ENCODE peak calls at places on chromosomes 1 and 21, in four cellular contexts. P is HCT116, Z is SK-N-SH, M is K562. U is an unnamed sample.

GRCh38 chr1:161199506-161200119 is 759 bp upstream of the ADAMTS4 start:
- DNase-seq in P (no peak), Z (no peak), M (no peak), U (peak)

GRCh38 chr1:236673284-236673919 is 12.9 kb upstream of the ACTN2 start:
- DNase-seq in P (no peak), Z (no peak), M (no peak), U (no peak)

GRCh38 chr1:154521695-154522094 is 19.5 kb upstream of the SHE start:
- DNase-seq in P (no peak), Z (no peak), M (no peak), U (no peak)

GRCh38 chr1:99638853-99639252 is 7.1 kb upstream of the PALMD start:
- DNase-seq in P (no peak), Z (no peak), M (no peak), U (no peak)

GRCh38 chr1:25677193-25677773 is 60.7 kb downstream of the MAN1C1 start:
- DNase-seq in P (no peak), Z (no peak), M (no peak), U (no peak)

GRCh38 chr1:64343105-64343960 is 126.6 kb upstream of the CACHD1 start:
- DNase-seq in P (peak), Z (peak), M (no peak), U (peak)

GRCh38 chr21:42409366-42409765 is 5.7 kb downstream of the UBASH3A start:
- DNase-seq in P (no peak), Z (no peak), M (no peak), U (no peak)

GRCh38 chr1:218299416-218299815 is 14.3 kb downstream of the RRP15 start:
- DNase-seq in P (peak), Z (no peak), M (peak), U (no peak)

GRCh38 chr21:14602418-14602987 is 56.4 kb upstream of the SAMSN1 start:
- DNase-seq in P (no peak), Z (no peak), M (peak), U (no peak)

GRCh38 chr1:24904731-24905354 is 25.2 kb downstream of the RUNX3 start:
- DNase-seq in P (no peak), Z (no peak), M (no peak), U (no peak)

GRCh38 chr21:36055551-36055950 is 4.8 kb downstream of the SETD4 start:
- DNase-seq in P (no peak), Z (no peak), M (no peak), U (no peak)

GRCh38 chr1:222286039-222286438 is 261.9 kb downstream of the HHIPL2 start:
- DNase-seq in P (no peak), Z (no peak), M (no peak), U (no peak)

GRCh38 chr1:154407866-154408777 is 3.0 kb downstream of the IL6R start:
- DNase-seq in P (no peak), Z (no peak), M (no peak), U (peak)

GRCh38 chr21:37509802-37510393 is 143.3 kb downstream of the DYRK1A start:
- DNase-seq in P (no peak), Z (peak), M (peak), U (no peak)

GRCh38 chr1:206685749-206686485 is 1.2 kb downstream of the MAPKAPK2 start:
- DNase-seq in P (peak), Z (peak), M (peak), U (peak)
- TF ChIP-seq JUND in P (no peak), Z (no peak), M (peak), U (no peak)

DNA sequence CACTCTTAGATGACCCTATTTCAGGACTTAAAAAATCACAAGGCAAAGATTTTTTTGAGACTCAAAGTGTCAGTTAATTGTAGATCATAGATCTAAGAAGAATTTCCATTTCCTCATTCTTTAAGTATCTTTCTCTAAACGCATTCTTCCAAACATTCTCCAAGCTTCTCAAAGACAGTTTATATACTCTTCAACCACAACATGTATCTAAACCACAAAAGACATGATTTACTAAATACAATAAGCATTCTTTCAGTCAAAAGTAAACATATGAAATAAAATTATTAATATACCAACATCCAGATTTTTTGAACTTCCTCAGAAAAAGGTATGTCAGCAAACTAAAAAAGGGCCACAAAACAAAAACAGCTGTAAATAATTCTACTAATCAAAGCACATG is 24.4 kb downstream of the RC3H1 start:
- DNase-seq in P (no peak), Z (no peak), M (no peak), U (no peak)
- TF ChIP-seq JUND in P (no peak), Z (no peak), M (no peak), U (no peak)

GRCh38 chr1:174875306-174875705 is 124.4 kb upstream of the CACYBP start:
- DNase-seq in P (no peak), Z (no peak), M (peak), U (peak)
- TF ChIP-seq JUND in P (peak), Z (no peak), M (no peak), U (no peak)

GRCh38 chr1:79517425-79518219 is 511.1 kb upstream of the ADGRL4 start:
- DNase-seq in P (no peak), Z (no peak), M (no peak), U (peak)
- TF ChIP-seq JUND in P (no peak), Z (no peak), M (no peak), U (peak)

DNA sequence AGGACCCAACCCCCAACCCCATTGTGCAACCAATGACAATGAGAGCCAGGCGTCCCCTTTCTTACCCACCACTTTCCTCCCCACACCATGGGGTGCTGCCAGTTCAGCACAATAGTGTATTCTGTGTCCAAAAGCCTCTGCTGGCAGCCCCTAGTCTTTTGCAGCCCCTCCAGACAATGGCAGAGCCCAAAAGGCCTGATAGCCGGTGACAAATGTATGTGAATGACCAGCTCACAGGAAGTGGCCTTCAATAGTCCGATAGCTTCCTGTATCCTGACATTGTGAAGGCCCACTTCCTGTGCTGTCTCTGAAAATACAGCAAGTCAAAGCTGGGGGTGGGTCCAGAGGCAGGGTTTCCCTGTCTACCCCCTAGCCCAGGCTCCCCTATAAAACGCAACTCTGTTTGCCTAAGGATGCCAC is 16.6 kb downstream of the SMIM12 start:
- DNase-seq in P (no peak), Z (no peak), M (peak), U (no peak)
- TF ChIP-seq JUND in P (no peak), Z (no peak), M (no peak), U (no peak)

GRCh38 chr1:233944596-233944995 is 40.1 kb downstream of the SLC35F3 start:
- DNase-seq in P (no peak), Z (no peak), M (no peak), U (no peak)

GRCh38 chr1:233940908-233941307 is 36.4 kb downstream of the SLC35F3 start:
- DNase-seq in P (no peak), Z (no peak), M (no peak), U (no peak)

GRCh38 chr1:233945979-233946378 is 41.5 kb downstream of the SLC35F3 start:
- DNase-seq in P (no peak), Z (no peak), M (no peak), U (no peak)

GRCh38 chr1:233946724-233947123 is 42.2 kb downstream of the SLC35F3 start:
- DNase-seq in P (no peak), Z (no peak), M (no peak), U (no peak)

DNA sequence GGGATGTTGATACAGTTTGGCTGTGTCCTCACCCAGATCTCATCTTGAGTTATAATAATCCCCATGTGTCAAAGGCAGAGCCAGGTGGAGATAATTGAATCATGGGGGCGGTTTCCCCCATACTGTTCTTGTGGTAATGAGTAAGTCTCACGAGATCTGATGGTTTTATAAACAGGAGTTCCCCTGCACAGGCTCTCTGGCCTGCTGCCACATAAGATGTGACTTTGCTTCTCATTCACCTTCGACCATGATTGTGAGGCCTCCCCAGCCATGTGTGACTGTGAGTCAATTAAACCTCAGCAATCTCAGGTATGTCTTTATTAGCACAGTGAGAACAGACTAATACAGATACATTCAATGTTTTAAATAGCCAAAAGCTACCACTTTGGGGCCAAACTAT is 41.1 kb downstream of the SLC35F3 start:
- DNase-seq in P (peak), Z (no peak), M (no peak), U (no peak)
- TF ChIP-seq JUND in P (no peak), Z (no peak), M (no peak), U (no peak)

GRCh38 chr1:17427696-17428660 is 11.5 kb downstream of the RCC2 start:
- DNase-seq in P (no peak), Z (no peak), M (no peak), U (no peak)
- TF ChIP-seq JUND in P (no peak), Z (no peak), M (no peak), U (no peak)

DNA sequence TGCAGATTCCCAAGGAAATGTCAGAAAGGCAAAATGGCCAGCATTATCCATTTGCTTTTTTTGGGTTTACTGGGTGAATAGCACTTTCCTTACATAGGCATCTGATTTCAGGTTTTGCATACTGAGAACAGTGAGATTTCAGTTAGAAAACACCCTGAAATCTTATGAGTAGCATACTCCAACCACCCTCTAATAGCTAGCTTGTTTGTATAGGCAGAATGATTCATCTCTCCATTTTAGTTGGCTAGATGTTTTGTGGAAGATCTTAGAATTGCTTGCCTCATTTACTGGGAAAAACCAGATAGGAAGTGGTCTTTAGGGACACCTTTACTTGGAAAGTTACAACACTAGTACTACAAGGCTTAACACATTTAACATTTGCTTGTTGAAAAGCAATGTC is 10.4 kb downstream of the KYAT3 start:
- DNase-seq in P (no peak), Z (no peak), M (no peak), U (no peak)
- TF ChIP-seq JUND in P (no peak), Z (no peak), M (no peak), U (no peak)

GRCh38 chr1:159909381-159909780 is 9.4 kb upstream of the CFAP45 start:
- DNase-seq in P (no peak), Z (no peak), M (no peak), U (no peak)
- TF ChIP-seq JUND in P (no peak), Z (no peak), M (no peak), U (no peak)